ENCODE peak calls at places on chromosomes 12 and 14, in nine cellular contexts. One of them, this sample, is unnamed.

GRCh38 chr14:106459971-106460730 is 933.8 kb downstream of the TMEM121 start:
- DNase-seq in NCI-H1436: peak; percentile 19
- DNase-seq in CD8-positive, alpha-beta memory T cell: peak; percentile 56
- DNase-seq in T-helper 1 cell: peak; percentile 43
- DNase-seq in IMR-90: no peak
- DNase-seq in amniotic stem cell: no peak
- DNase-seq in T-helper 22 cell: peak; percentile 29
- DNase-seq in T-helper 17 cell: peak; percentile 22
- DNase-seq in activated gamma-delta T cell: no peak
- DNase-seq in this sample: peak; percentile 67

GRCh38 chr12:48331389-48331788 is 19.3 kb downstream of the ZNF641 start:
- DNase-seq in NCI-H1436: no peak
- DNase-seq in CD8-positive, alpha-beta memory T cell: no peak
- DNase-seq in T-helper 1 cell: no peak
- DNase-seq in IMR-90: no peak
- DNase-seq in amniotic stem cell: no peak
- DNase-seq in T-helper 22 cell: no peak
- DNase-seq in T-helper 17 cell: no peak
- DNase-seq in activated gamma-delta T cell: no peak
- DNase-seq in this sample: no peak

GRCh38 chr12:89239534-89239933 is 112.8 kb downstream of the DUSP6 start:
- DNase-seq in NCI-H1436: no peak
- DNase-seq in CD8-positive, alpha-beta memory T cell: no peak
- DNase-seq in T-helper 1 cell: no peak
- DNase-seq in IMR-90: no peak
- DNase-seq in amniotic stem cell: no peak
- DNase-seq in T-helper 22 cell: no peak
- DNase-seq in T-helper 17 cell: no peak
- DNase-seq in activated gamma-delta T cell: no peak
- DNase-seq in this sample: no peak

GRCh38 chr14:104392396-104393198 is 187.0 kb upstream of the C14orf180 start:
- DNase-seq in NCI-H1436: no peak
- DNase-seq in CD8-positive, alpha-beta memory T cell: no peak
- DNase-seq in T-helper 1 cell: no peak
- DNase-seq in IMR-90: no peak
- DNase-seq in amniotic stem cell: no peak
- DNase-seq in T-helper 22 cell: no peak
- DNase-seq in T-helper 17 cell: no peak
- DNase-seq in activated gamma-delta T cell: no peak
- DNase-seq in this sample: no peak

GRCh38 chr12:8590842-8591545 is 21.7 kb downstream of the AICDA start:
- DNase-seq in NCI-H1436: no peak
- DNase-seq in CD8-positive, alpha-beta memory T cell: no peak
- DNase-seq in T-helper 1 cell: no peak
- DNase-seq in IMR-90: no peak
- DNase-seq in amniotic stem cell: no peak
- DNase-seq in T-helper 22 cell: no peak
- DNase-seq in T-helper 17 cell: no peak
- DNase-seq in activated gamma-delta T cell: no peak
- DNase-seq in this sample: no peak

GRCh38 chr12:77996670-77997069 is 166.0 kb downstream of the NAV3 start:
- DNase-seq in NCI-H1436: no peak
- DNase-seq in CD8-positive, alpha-beta memory T cell: no peak
- DNase-seq in T-helper 1 cell: no peak
- DNase-seq in IMR-90: no peak
- DNase-seq in amniotic stem cell: no peak
- DNase-seq in T-helper 22 cell: no peak
- DNase-seq in T-helper 17 cell: no peak
- DNase-seq in activated gamma-delta T cell: no peak
- DNase-seq in this sample: no peak

GRCh38 chr14:85471744-85472143 is 58.2 kb upstream of the FLRT2 start:
- DNase-seq in NCI-H1436: no peak
- DNase-seq in CD8-positive, alpha-beta memory T cell: no peak
- DNase-seq in T-helper 1 cell: no peak
- DNase-seq in IMR-90: peak; percentile 94
- DNase-seq in amniotic stem cell: peak; percentile 30
- DNase-seq in T-helper 22 cell: no peak
- DNase-seq in T-helper 17 cell: no peak
- DNase-seq in activated gamma-delta T cell: no peak
- DNase-seq in this sample: peak; percentile 26

GRCh38 chr14:29558516-29558915 is 369.1 kb downstream of the PRKD1 start:
- DNase-seq in NCI-H1436: no peak
- DNase-seq in CD8-positive, alpha-beta memory T cell: no peak
- DNase-seq in T-helper 1 cell: no peak
- DNase-seq in IMR-90: peak; percentile 80
- DNase-seq in amniotic stem cell: no peak
- DNase-seq in T-helper 22 cell: no peak
- DNase-seq in T-helper 17 cell: no peak
- DNase-seq in activated gamma-delta T cell: no peak
- DNase-seq in this sample: no peak

GRCh38 chr14:35898217-35898775 is 72.2 kb downstream of the BRMS1L start:
- DNase-seq in NCI-H1436: no peak
- DNase-seq in CD8-positive, alpha-beta memory T cell: no peak
- DNase-seq in T-helper 1 cell: no peak
- DNase-seq in IMR-90: no peak
- DNase-seq in amniotic stem cell: no peak
- DNase-seq in T-helper 22 cell: no peak
- DNase-seq in T-helper 17 cell: no peak
- DNase-seq in activated gamma-delta T cell: no peak
- DNase-seq in this sample: no peak

GRCh38 chr14:102786758-102787157 is 9.5 kb downstream of the TRAF3 start:
- DNase-seq in NCI-H1436: no peak
- DNase-seq in CD8-positive, alpha-beta memory T cell: no peak
- DNase-seq in T-helper 1 cell: no peak
- DNase-seq in IMR-90: peak; percentile 47
- DNase-seq in amniotic stem cell: no peak
- DNase-seq in T-helper 22 cell: no peak
- DNase-seq in T-helper 17 cell: no peak
- DNase-seq in activated gamma-delta T cell: no peak
- DNase-seq in this sample: no peak

GRCh38 chr14:95314609-95315008 is 5.1 kb downstream of the CLMN start:
- DNase-seq in NCI-H1436: no peak
- DNase-seq in CD8-positive, alpha-beta memory T cell: no peak
- DNase-seq in T-helper 1 cell: no peak
- DNase-seq in IMR-90: no peak
- DNase-seq in amniotic stem cell: no peak
- DNase-seq in T-helper 22 cell: no peak
- DNase-seq in T-helper 17 cell: no peak
- DNase-seq in activated gamma-delta T cell: no peak
- DNase-seq in this sample: no peak

GRCh38 chr12:76080017-76080728 is 4.3 kb downstream of the NAP1L1 start:
- DNase-seq in NCI-H1436: no peak
- DNase-seq in CD8-positive, alpha-beta memory T cell: no peak
- DNase-seq in T-helper 1 cell: no peak
- DNase-seq in IMR-90: peak; percentile 74
- DNase-seq in amniotic stem cell: no peak
- DNase-seq in T-helper 22 cell: no peak
- DNase-seq in T-helper 17 cell: no peak
- DNase-seq in activated gamma-delta T cell: no peak
- DNase-seq in this sample: no peak

GRCh38 chr12:121697093-121697698 is 15.4 kb upstream of the TMEM120B start:
- DNase-seq in NCI-H1436: peak; percentile 41
- DNase-seq in CD8-positive, alpha-beta memory T cell: no peak
- DNase-seq in T-helper 1 cell: no peak
- DNase-seq in IMR-90: peak; percentile 53
- DNase-seq in amniotic stem cell: peak; percentile 44
- DNase-seq in T-helper 22 cell: no peak
- DNase-seq in T-helper 17 cell: no peak
- DNase-seq in activated gamma-delta T cell: no peak
- DNase-seq in this sample: no peak

GRCh38 chr14:34433957-34434356 is 28.1 kb downstream of the SPTSSA start:
- DNase-seq in NCI-H1436: no peak
- DNase-seq in CD8-positive, alpha-beta memory T cell: no peak
- DNase-seq in T-helper 1 cell: no peak
- DNase-seq in IMR-90: no peak
- DNase-seq in amniotic stem cell: no peak
- DNase-seq in T-helper 22 cell: no peak
- DNase-seq in T-helper 17 cell: no peak
- DNase-seq in activated gamma-delta T cell: no peak
- DNase-seq in this sample: no peak

GRCh38 chr14:33914676-33915516 is 36.0 kb downstream of the EGLN3 start:
- DNase-seq in NCI-H1436: no peak
- DNase-seq in CD8-positive, alpha-beta memory T cell: no peak
- DNase-seq in T-helper 1 cell: no peak
- DNase-seq in IMR-90: peak; percentile 14
- DNase-seq in amniotic stem cell: no peak
- DNase-seq in T-helper 22 cell: no peak
- DNase-seq in T-helper 17 cell: no peak
- DNase-seq in activated gamma-delta T cell: no peak
- DNase-seq in this sample: no peak

GRCh38 chr12:6632026-6632978 is 3.5 kb downstream of the LPAR5 start:
- DNase-seq in NCI-H1436: peak; percentile 21
- DNase-seq in CD8-positive, alpha-beta memory T cell: peak; percentile 32
- DNase-seq in T-helper 1 cell: peak; percentile 22
- DNase-seq in IMR-90: no peak
- DNase-seq in amniotic stem cell: no peak
- DNase-seq in T-helper 22 cell: no peak
- DNase-seq in T-helper 17 cell: no peak
- DNase-seq in activated gamma-delta T cell: no peak
- DNase-seq in this sample: peak; percentile 30

GRCh38 chr14:52950410-52950897 is 396 bp downstream of the FERMT2 start:
- DNase-seq in NCI-H1436: no peak
- DNase-seq in CD8-positive, alpha-beta memory T cell: peak; percentile 12
- DNase-seq in T-helper 1 cell: peak; percentile 14
- DNase-seq in IMR-90: peak; percentile 29
- DNase-seq in amniotic stem cell: no peak
- DNase-seq in T-helper 22 cell: no peak
- DNase-seq in T-helper 17 cell: peak; percentile 20
- DNase-seq in activated gamma-delta T cell: peak; percentile 19
- DNase-seq in this sample: peak; percentile 92

GRCh38 chr12:132206093-132206434 is 61.8 kb downstream of the NOC4L start:
- DNase-seq in NCI-H1436: no peak
- DNase-seq in CD8-positive, alpha-beta memory T cell: no peak
- DNase-seq in T-helper 1 cell: no peak
- DNase-seq in IMR-90: no peak
- DNase-seq in amniotic stem cell: no peak
- DNase-seq in T-helper 22 cell: no peak
- DNase-seq in T-helper 17 cell: no peak
- DNase-seq in activated gamma-delta T cell: no peak
- DNase-seq in this sample: no peak

GRCh38 chr12:7645395-7646177 is 20.1 kb downstream of the APOBEC1 start:
- DNase-seq in NCI-H1436: peak; percentile 21
- DNase-seq in CD8-positive, alpha-beta memory T cell: no peak
- DNase-seq in T-helper 1 cell: no peak
- DNase-seq in IMR-90: peak; percentile 31
- DNase-seq in amniotic stem cell: no peak
- DNase-seq in T-helper 22 cell: no peak
- DNase-seq in T-helper 17 cell: no peak
- DNase-seq in activated gamma-delta T cell: no peak
- DNase-seq in this sample: no peak

GRCh38 chr12:109241936-109242335 is 67.1 kb downstream of the FOXN4 start:
- DNase-seq in NCI-H1436: no peak
- DNase-seq in CD8-positive, alpha-beta memory T cell: no peak
- DNase-seq in T-helper 1 cell: no peak
- DNase-seq in IMR-90: no peak
- DNase-seq in amniotic stem cell: no peak
- DNase-seq in T-helper 22 cell: no peak
- DNase-seq in T-helper 17 cell: no peak
- DNase-seq in activated gamma-delta T cell: no peak
- DNase-seq in this sample: no peak

GRCh38 chr12:111406474-111407370 is 999 bp downstream of the SH2B3 start:
- DNase-seq in NCI-H1436: no peak
- DNase-seq in CD8-positive, alpha-beta memory T cell: peak; percentile 56
- DNase-seq in T-helper 1 cell: peak; percentile 50
- DNase-seq in IMR-90: no peak
- DNase-seq in amniotic stem cell: no peak
- DNase-seq in T-helper 22 cell: peak; percentile 61
- DNase-seq in T-helper 17 cell: peak; percentile 60
- DNase-seq in activated gamma-delta T cell: peak; percentile 32
- DNase-seq in this sample: peak; percentile 83

GRCh38 chr12:93827179-93827578 is 150.0 kb downstream of the CRADD start:
- DNase-seq in NCI-H1436: no peak
- DNase-seq in CD8-positive, alpha-beta memory T cell: no peak
- DNase-seq in T-helper 1 cell: no peak
- DNase-seq in IMR-90: no peak
- DNase-seq in amniotic stem cell: no peak
- DNase-seq in T-helper 22 cell: no peak
- DNase-seq in T-helper 17 cell: no peak
- DNase-seq in activated gamma-delta T cell: no peak
- DNase-seq in this sample: no peak

GRCh38 chr12:79681008-79681590 is 9.7 kb downstream of the PAWR start:
- DNase-seq in NCI-H1436: no peak
- DNase-seq in CD8-positive, alpha-beta memory T cell: no peak
- DNase-seq in T-helper 1 cell: no peak
- DNase-seq in IMR-90: peak; percentile 83
- DNase-seq in amniotic stem cell: no peak
- DNase-seq in T-helper 22 cell: no peak
- DNase-seq in T-helper 17 cell: no peak
- DNase-seq in activated gamma-delta T cell: no peak
- DNase-seq in this sample: no peak

GRCh38 chr14:92880351-92880750 is 42.6 kb upstream of the CHGA start:
- DNase-seq in NCI-H1436: peak; percentile 25
- DNase-seq in CD8-positive, alpha-beta memory T cell: no peak
- DNase-seq in T-helper 1 cell: no peak
- DNase-seq in IMR-90: no peak
- DNase-seq in amniotic stem cell: no peak
- DNase-seq in T-helper 22 cell: no peak
- DNase-seq in T-helper 17 cell: no peak
- DNase-seq in activated gamma-delta T cell: no peak
- DNase-seq in this sample: no peak

GRCh38 chr14:71554959-71555612 is 377.1 kb upstream of the RGS6 start:
- DNase-seq in NCI-H1436: no peak
- DNase-seq in CD8-positive, alpha-beta memory T cell: no peak
- DNase-seq in T-helper 1 cell: no peak
- DNase-seq in IMR-90: no peak
- DNase-seq in amniotic stem cell: no peak
- DNase-seq in T-helper 22 cell: no peak
- DNase-seq in T-helper 17 cell: no peak
- DNase-seq in activated gamma-delta T cell: no peak
- DNase-seq in this sample: no peak

GRCh38 chr12:96375173-96375572 is 25.1 kb downstream of the CDK17 start:
- DNase-seq in NCI-H1436: no peak
- DNase-seq in CD8-positive, alpha-beta memory T cell: no peak
- DNase-seq in T-helper 1 cell: no peak
- DNase-seq in IMR-90: no peak
- DNase-seq in amniotic stem cell: no peak
- DNase-seq in T-helper 22 cell: no peak
- DNase-seq in T-helper 17 cell: no peak
- DNase-seq in activated gamma-delta T cell: no peak
- DNase-seq in this sample: no peak

GRCh38 chr12:31002361-31002725 is 71.3 kb upstream of the DDX11 start:
- DNase-seq in NCI-H1436: no peak
- DNase-seq in CD8-positive, alpha-beta memory T cell: no peak
- DNase-seq in T-helper 1 cell: no peak
- DNase-seq in IMR-90: no peak
- DNase-seq in amniotic stem cell: no peak
- DNase-seq in T-helper 22 cell: no peak
- DNase-seq in T-helper 17 cell: no peak
- DNase-seq in activated gamma-delta T cell: no peak
- DNase-seq in this sample: no peak

GRCh38 chr12:32535260-32535999 is 136.1 kb downstream of the FGD4 start:
- DNase-seq in NCI-H1436: peak; percentile 64
- DNase-seq in CD8-positive, alpha-beta memory T cell: no peak
- DNase-seq in T-helper 1 cell: no peak
- DNase-seq in IMR-90: peak; percentile 69
- DNase-seq in amniotic stem cell: no peak
- DNase-seq in T-helper 22 cell: no peak
- DNase-seq in T-helper 17 cell: no peak
- DNase-seq in activated gamma-delta T cell: no peak
- DNase-seq in this sample: peak; percentile 91

GRCh38 chr12:713281-713875 is 39.0 kb upstream of the WNK1 start:
- DNase-seq in NCI-H1436: no peak
- DNase-seq in CD8-positive, alpha-beta memory T cell: no peak
- DNase-seq in T-helper 1 cell: no peak
- DNase-seq in IMR-90: no peak
- DNase-seq in amniotic stem cell: no peak
- DNase-seq in T-helper 22 cell: no peak
- DNase-seq in T-helper 17 cell: no peak
- DNase-seq in activated gamma-delta T cell: no peak
- DNase-seq in this sample: no peak

GRCh38 chr12:124556896-124557501 is 10.4 kb downstream of the NCOR2 start:
- DNase-seq in NCI-H1436: no peak
- DNase-seq in CD8-positive, alpha-beta memory T cell: no peak
- DNase-seq in T-helper 1 cell: no peak
- DNase-seq in IMR-90: no peak
- DNase-seq in amniotic stem cell: no peak
- DNase-seq in T-helper 22 cell: no peak
- DNase-seq in T-helper 17 cell: no peak
- DNase-seq in activated gamma-delta T cell: no peak
- DNase-seq in this sample: no peak

GRCh38 chr14:62071029-62071428 is 308.8 kb downstream of the SNAPC1 start:
- DNase-seq in NCI-H1436: no peak
- DNase-seq in CD8-positive, alpha-beta memory T cell: no peak
- DNase-seq in T-helper 1 cell: no peak
- DNase-seq in IMR-90: peak; percentile 8
- DNase-seq in amniotic stem cell: no peak
- DNase-seq in T-helper 22 cell: no peak
- DNase-seq in T-helper 17 cell: no peak
- DNase-seq in activated gamma-delta T cell: no peak
- DNase-seq in this sample: no peak